ENCODE peak calls at places on chromosomes 3 and 15, in four cellular contexts. A is left lung; E is CD8-positive, alpha-beta memory T cell; V is IMR-90. I is an unnamed sample.

GRCh38 chr3:104190681-104191080 is 1176.0 kb upstream of the ALCAM start:
- DNase-seq in A (no peak), E (no peak), V (no peak), I (no peak)

GRCh38 chr3:36905545-36905944 is 39.3 kb downstream of the TRANK1 start:
- DNase-seq in A (no peak), E (no peak), V (peak; percentile 16), I (no peak)

GRCh38 chr3:129441215-129441614 is 1.2 kb downstream of the IFT122 start:
- DNase-seq in A (no peak), E (no peak), V (no peak), I (no peak)

GRCh38 chr15:95522533-95522932 is 808.0 kb upstream of the NR2F2 start:
- DNase-seq in A (no peak), E (no peak), V (peak; percentile 6), I (no peak)

GRCh38 chr3:50269977-50270413 is 1.0 kb downstream of the SEMA3B start:
- DNase-seq in A (no peak), E (no peak), V (peak; percentile 63), I (no peak)

GRCh38 chr3:42674151-42674550 is 11.2 kb upstream of the KLHL40 start:
- DNase-seq in A (no peak), E (no peak), V (no peak), I (no peak)

GRCh38 chr3:185335799-185336198 is 27.1 kb upstream of the MAP3K13 start:
- DNase-seq in A (no peak), E (no peak), V (peak; percentile 72), I (no peak)

GRCh38 chr3:105997800-105998526 is 129.2 kb upstream of the CBLB start:
- DNase-seq in A (no peak), E (no peak), V (peak; percentile 95), I (no peak)

GRCh38 chr15:31303434-31304073 is 23.1 kb upstream of the KLF13 start:
- DNase-seq in A (peak; percentile 86), E (no peak), V (no peak), I (no peak)

GRCh38 chr15:88580532-88580931 is 34.1 kb upstream of the DET1 start:
- DNase-seq in A (no peak), E (no peak), V (no peak), I (no peak)

GRCh38 chr15:51299187-51300015 is 39.0 kb downstream of the CYP19A1 start:
- DNase-seq in A (no peak), E (no peak), V (no peak), I (no peak)

GRCh38 chr3:33789183-33789954 is 9.1 kb upstream of the PDCD6IP start:
- DNase-seq in A (no peak), E (no peak), V (no peak), I (no peak)

GRCh38 chr15:22240951-22241350 is 160.6 kb downstream of the OR4M2 start:
- DNase-seq in A (no peak), E (no peak), V (no peak), I (no peak)

GRCh38 chr15:22237891-22238275 is 157.6 kb downstream of the OR4M2 start:
- DNase-seq in A (no peak), E (no peak), V (no peak), I (no peak)

GRCh38 chr15:22239806-22240180 is 159.5 kb downstream of the OR4M2 start:
- DNase-seq in A (no peak), E (no peak), V (no peak), I (no peak)

GRCh38 chr15:22241451-22241850 is 161.1 kb downstream of the OR4M2 start:
- DNase-seq in A (no peak), E (no peak), V (no peak), I (no peak)

GRCh38 chr15:22240403-22240802 is 160.1 kb downstream of the OR4M2 start:
- DNase-seq in A (no peak), E (no peak), V (no peak), I (no peak)
- H3K9me3 ChIP-seq in A (no peaks in the 10 kb centered on the region), E (no peaks in the 10 kb centered on the region), V (peaks cover 39% of the 10 kb centered on the region), I (no peaks in the 10 kb centered on the region)

GRCh38 chr15:25060996-25061620 is 106.3 kb downstream of the SNRPN start:
- DNase-seq in A (no peak), E (no peak), V (no peak), I (no peak)

GRCh38 chr15:25059698-25060471 is 105.1 kb downstream of the SNRPN start:
- DNase-seq in A (no peak), E (no peak), V (no peak), I (no peak)

GRCh38 chr15:25060472-25060803 is 105.7 kb downstream of the SNRPN start:
- DNase-seq in A (no peak), E (no peak), V (no peak), I (no peak)

GRCh38 chr15:25062551-25063430 is 108.0 kb downstream of the SNRPN start:
- DNase-seq in A (no peak), E (no peak), V (no peak), I (no peak)

DNA sequence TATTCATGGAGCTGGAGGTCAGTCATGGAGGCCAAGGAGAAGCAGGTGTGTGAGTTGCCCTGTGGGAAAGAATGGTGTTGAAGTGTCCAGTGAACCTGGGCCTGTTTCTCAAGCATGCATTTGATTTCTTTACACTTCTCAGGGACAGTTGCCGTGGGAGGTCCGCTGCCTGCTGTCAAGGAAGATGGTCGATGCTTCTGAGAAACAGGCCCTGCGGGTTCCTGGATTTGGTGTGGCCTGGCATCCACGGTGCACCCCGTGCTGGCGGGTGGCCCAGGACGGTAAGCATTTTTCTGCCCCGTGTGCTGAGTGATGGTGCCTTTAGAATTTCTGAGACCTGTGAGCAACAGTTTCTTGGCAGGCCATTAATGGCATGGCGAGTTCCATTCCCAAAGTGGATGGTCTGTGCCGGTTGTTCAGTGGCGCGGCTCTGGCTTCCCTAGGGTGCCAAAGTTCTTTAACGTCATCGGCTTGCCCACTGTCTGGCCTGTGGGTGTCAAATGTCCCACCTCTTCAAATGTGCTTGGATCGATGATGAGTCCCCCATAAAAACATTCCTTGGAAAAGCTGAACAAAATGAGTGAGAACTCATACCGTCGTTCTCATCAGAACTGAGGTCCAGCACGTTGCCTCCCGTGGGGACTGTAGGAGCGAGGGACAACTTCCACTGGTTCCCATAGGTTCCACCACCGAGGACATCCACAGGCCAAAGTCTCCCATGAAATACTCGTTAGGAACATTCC is 107.2 kb downstream of the SNRPN start:
- DNase-seq in A (no peak), E (no peak), V (no peak), I (no peak)
- H3K9me3 ChIP-seq in A (peaks cover 100% of the 10 kb centered on the region), E (peaks cover 100% of the 10 kb centered on the region), V (peaks cover 100% of the 10 kb centered on the region), I (peaks cover 51% of the 10 kb centered on the region)

DNA sequence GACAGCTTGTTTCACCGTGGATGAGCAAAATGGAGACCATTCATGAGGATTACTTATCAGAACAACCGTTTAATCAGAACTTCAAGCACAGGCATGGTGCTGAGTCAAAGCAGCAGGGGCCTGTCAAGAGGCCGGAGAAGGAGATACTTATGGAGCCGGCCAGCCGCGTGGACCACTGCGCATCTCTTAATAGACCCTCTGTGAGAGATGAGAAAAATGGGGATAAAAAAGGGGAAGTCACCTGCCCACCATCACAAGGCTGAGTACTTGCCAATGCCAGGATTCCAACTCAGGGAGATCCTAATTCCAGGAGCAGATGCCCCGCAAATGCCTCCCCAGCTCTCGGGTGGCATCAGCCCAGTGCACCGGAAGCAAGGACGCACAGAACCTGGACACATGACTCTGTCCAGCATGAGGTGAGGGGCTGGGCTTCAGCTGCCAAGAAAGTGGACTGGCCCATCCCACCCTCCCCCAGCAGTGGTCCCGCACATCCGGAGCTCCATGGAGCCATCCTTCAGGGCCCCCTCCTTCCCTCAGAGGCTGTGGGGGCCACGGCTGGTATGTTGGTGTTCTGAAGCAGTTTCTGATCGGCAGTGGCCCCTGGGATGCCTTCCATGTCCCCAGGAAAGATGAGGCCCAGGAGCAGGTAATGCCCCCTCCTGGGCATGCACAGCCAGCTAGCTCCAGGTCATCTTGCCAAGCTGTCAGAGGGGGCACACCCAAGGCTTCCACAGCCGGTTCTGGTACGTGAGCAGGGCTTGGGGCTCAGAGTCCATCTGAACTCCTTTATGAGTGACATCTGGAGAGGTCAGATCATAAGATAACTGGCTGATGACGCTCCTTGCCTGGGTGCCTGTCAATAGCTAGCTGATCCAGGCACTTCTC is 143.8 kb downstream of the ATP10A start:
- DNase-seq in A (no peak), E (no peak), V (no peak), I (no peak)
- H3K9me3 ChIP-seq in A (no peaks in the 10 kb centered on the region), E (no peaks in the 10 kb centered on the region), V (no peaks in the 10 kb centered on the region), I (no peaks in the 10 kb centered on the region)

GRCh38 chr3:21152555-21152954 is 598.5 kb downstream of the ZNF385D start:
- DNase-seq in A (no peak), E (no peak), V (no peak), I (no peak)
- H3K9me3 ChIP-seq in A (no peaks in the 10 kb centered on the region), E (no peaks in the 10 kb centered on the region), V (no peaks in the 10 kb centered on the region), I (no peaks in the 10 kb centered on the region)

DNA sequence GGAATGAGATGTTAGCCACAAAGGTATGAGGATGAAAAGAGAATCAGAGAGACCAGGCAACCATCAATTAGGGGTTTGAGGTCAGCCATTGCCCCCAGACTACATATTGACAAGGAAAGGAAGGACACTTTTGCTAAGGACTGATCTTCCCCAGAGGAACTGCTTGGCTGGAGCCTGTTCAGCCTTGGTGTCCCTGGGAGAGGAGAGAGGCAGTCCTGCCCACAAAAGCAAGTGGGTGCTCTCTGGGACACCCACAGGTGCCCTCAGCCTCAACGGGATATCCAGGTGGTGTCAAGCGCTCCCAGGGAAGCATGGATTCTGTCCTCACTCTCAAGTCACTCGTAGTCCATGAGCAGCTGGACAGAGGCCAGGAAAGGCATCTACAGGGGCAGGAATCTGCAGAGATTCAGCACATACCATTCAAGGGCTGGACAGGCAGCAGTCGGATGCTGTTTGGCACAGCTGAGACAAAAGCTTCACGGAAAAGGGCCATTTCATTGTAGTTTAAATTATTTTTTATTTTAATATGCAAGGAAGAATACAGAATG is 166.2 kb downstream of the UACA start:
- DNase-seq in A (no peak), E (no peak), V (no peak), I (no peak)
- H3K9me3 ChIP-seq in A (peaks cover 30% of the 10 kb centered on the region), E (no peaks in the 10 kb centered on the region), V (peaks cover 2% of the 10 kb centered on the region), I (no peaks in the 10 kb centered on the region)

I was measured in T-helper 17 cell.